ENCODE peak calls at places on chromosome 18, in seven cellular contexts. Q, I, P, X, E, R and L are unnamed samples. For H3K36me3 and H3K4me1, the result is how much of the 10 kb centered on the place peaks cover.

GRCh38 chr18:47397671-47398319 is 146.3 kb upstream of the SKOR2 start:
- DNase-seq in P (no peak), R (no peak), I (no peak), X (peak), Q (no peak), E (peak), L (no peak)

GRCh38 chr18:51346404-51346803 is 148.9 kb upstream of the MEX3C start:
- DNase-seq in R (no peak), P (no peak), X (no peak), E (no peak), I (no peak), Q (no peak), L (no peak)

GRCh38 chr18:55918449-55918848 is 330.5 kb upstream of the TCF4 start:
- DNase-seq in R (no peak), P (no peak), E (no peak), Q (no peak), I (no peak), X (no peak), L (no peak)

GRCh38 chr18:12933323-12933722 is 14.5 kb upstream of the SEH1L start:
- DNase-seq in E (no peak), Q (no peak), P (no peak), X (no peak), I (no peak), R (no peak), L (no peak)

GRCh38 chr18:41096504-41096903 is 858.5 kb upstream of the PIK3C3 start:
- DNase-seq in R (no peak), E (no peak), Q (no peak), I (no peak), P (no peak), X (no peak), L (no peak)

GRCh38 chr18:40371673-40372072 is 1583.4 kb upstream of the PIK3C3 start:
- DNase-seq in R (no peak), I (no peak), Q (no peak), E (no peak), P (no peak), X (no peak), L (no peak)

GRCh38 chr18:13446581-13447470 is 228.3 kb downstream of the LDLRAD4 start:
- DNase-seq in I (no peak), X (no peak), E (no peak), P (no peak), R (no peak), Q (no peak), L (no peak)

GRCh38 chr18:63928331-63928730 is 20.6 kb downstream of the SERPINB10 start:
- DNase-seq in R (no peak), E (no peak), P (no peak), I (no peak), X (no peak), Q (no peak), L (no peak)

GRCh38 chr18:49016648-49017539 is 66.1 kb upstream of the SMAD7 start:
- DNase-seq in Q (peak), X (peak), I (peak), R (peak), E (peak), P (peak), L (peak)

GRCh38 chr18:13139885-13140450 is 78.6 kb upstream of the LDLRAD4 start:
- DNase-seq in P (no peak), I (no peak), Q (no peak), E (peak), R (no peak), X (no peak), L (no peak)

GRCh38 chr18:31302991-31303390 is 15.0 kb upstream of the DSG1 start:
- DNase-seq in P (no peak), Q (no peak), R (no peak), I (no peak), X (no peak), E (no peak), L (no peak)

GRCh38 chr18:35182151-35182550 is 58.7 kb upstream of the ZNF397 start:
- DNase-seq in R (no peak), I (no peak), P (no peak), Q (no peak), X (no peak), E (no peak), L (no peak)

GRCh38 chr18:49648811-49649210 is 87.0 kb downstream of the LIPG start:
- DNase-seq in X (no peak), P (no peak), I (no peak), R (no peak), Q (no peak), E (no peak), L (no peak)

GRCh38 chr18:65754121-65754520 is 3.3 kb downstream of the CDH7 start:
- DNase-seq in P (no peak), Q (no peak), X (peak), I (no peak), R (no peak), E (no peak), L (no peak)

GRCh38 chr18:7980136-7980535 is 413.0 kb downstream of the PTPRM start:
- DNase-seq in X (peak), I (no peak), R (no peak), E (no peak), Q (no peak), P (no peak), L (no peak)

GRCh38 chr18:61502472-61502871 is 169.2 kb downstream of the CDH20 start:
- DNase-seq in R (no peak), E (peak), X (peak), P (no peak), I (peak), Q (no peak), L (no peak)

GRCh38 chr18:74508821-74509225 is 12.7 kb downstream of the CNDP2 start:
- DNase-seq in X (no peak), Q (no peak), I (no peak), E (no peak), P (peak), R (no peak), L (no peak)

GRCh38 chr18:74507927-74508326 is 11.8 kb downstream of the CNDP2 start:
- DNase-seq in R (no peak), P (no peak), X (no peak), E (no peak), I (no peak), Q (no peak), L (no peak)

GRCh38 chr18:74508366-74508765 is 12.2 kb downstream of the CNDP2 start:
- DNase-seq in I (no peak), P (peak), Q (no peak), E (no peak), X (no peak), R (no peak), L (no peak)

GRCh38 chr18:74506405-74507119 is 10.4 kb downstream of the CNDP2 start:
- DNase-seq in R (no peak), P (peak), I (no peak), Q (no peak), E (no peak), X (no peak), L (no peak)

GRCh38 chr18:74507120-74507881 is 11.1 kb downstream of the CNDP2 start:
- DNase-seq in R (no peak), P (peak), I (no peak), X (no peak), E (no peak), Q (no peak), L (no peak)
- H3K36me3 ChIP-seq in R (under half), P (half or more), I (under half), X (under half), E (half or more), Q (half or more), L (half or more)

GRCh38 chr18:37266290-37266689 is 299.3 kb downstream of the CELF4 start:
- DNase-seq in Q (no peak), I (no peak), R (no peak), X (peak), P (no peak), E (peak), L (no peak)
- TF ChIP-seq CTCF in Q (no peak), I (no peak), R (no peak), X (peak), P (no peak), E (peak), L (no peak)

DNA sequence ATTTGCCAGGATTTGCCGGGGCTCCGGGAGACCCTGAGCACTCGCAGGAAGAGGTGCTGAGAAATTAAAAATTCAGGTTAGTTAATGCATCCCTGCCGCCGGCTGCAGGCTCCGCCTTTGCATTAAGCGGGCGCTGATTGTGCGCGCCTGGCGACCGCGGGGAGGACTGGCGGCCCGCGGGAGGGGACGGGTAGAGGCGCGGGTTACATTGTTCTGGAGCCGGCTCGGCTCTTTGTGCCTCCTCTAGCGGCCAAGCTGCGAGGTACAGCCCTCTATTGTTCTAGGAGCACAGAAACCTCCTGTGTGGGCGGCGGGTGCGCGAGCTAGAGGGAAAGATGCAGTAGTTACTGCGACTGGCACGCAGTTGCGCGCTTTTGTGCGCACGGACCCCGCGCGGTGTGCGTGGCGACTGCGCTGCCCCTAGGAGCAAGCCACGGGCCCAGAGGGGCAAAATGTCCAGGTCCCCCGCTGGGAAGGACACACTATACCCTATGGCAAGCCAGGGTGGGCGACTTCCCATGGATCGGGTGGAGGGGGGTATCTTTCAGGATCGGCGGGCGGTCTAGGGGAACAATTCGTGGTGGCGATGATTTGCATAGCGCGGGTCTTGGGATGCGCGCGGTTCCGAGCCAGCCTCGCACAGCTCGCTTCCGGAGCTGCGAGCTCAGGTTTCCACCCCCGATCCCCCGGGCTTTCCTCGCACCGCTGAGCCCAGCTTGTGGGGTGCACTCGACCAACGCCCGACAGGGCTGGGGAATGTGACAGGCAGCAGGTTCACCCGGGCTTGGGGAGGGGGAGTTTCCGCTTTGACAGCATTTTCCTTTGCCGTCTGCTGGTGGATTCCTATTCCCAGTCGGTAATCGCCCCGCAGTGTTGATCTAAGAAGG is 2.9 kb downstream of the ONECUT2 start:
- DNase-seq in P (no peak), X (peak), I (peak), Q (peak), R (no peak), E (no peak), L (no peak)
- H3K4me1 ChIP-seq in P (half or more), X (half or more), I (under half), Q (under half), R (under half), E (under half), L (half or more)

GRCh38 chr18:26036635-26037034 is 53.8 kb downstream of the SS18 start:
- DNase-seq in R (no peak), E (no peak), Q (no peak), P (no peak), X (no peak), I (no peak), L (no peak)
- H3K36me3 ChIP-seq in R (under half), E (half or more), Q (half or more), P (half or more), X (under half), I (under half), L (under half)

GRCh38 chr18:75546964-75547363 is 119.5 kb upstream of the SMIM21 start:
- DNase-seq in P (no peak), E (peak), I (no peak), X (peak), Q (no peak), R (no peak), L (no peak)
- TF ChIP-seq CTCF in P (no peak), E (peak), I (no peak), X (peak), Q (no peak), R (no peak), L (no peak)

GRCh38 chr18:9930299-9930884 is 16.6 kb downstream of the VAPA start:
- DNase-seq in I (no peak), E (no peak), R (no peak), X (no peak), Q (no peak), P (no peak), L (no peak)
- H3K4me1 ChIP-seq in I (under half), E (under half), R (under half), X (under half), Q (half or more), P (under half), L (half or more)

DNA sequence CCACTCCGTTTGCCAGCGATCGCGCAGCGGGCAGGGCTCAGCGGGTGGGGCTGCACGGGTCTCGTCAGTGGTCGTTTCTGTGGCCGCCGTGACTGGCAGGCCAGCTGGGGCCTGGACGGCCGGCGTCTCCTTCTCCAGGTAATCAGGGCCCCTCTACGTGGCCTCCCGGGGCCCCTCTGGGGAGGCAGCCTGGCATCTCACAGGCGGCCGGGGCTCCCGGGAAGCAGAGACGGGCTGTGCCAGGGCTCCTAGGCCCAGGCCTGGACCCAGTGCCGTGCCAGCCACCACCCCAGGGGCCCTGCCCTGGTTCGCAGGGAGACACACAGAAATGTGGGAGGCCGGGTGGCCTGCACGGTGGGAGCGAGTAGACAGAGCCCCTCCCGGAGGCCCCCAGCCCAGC is 59.5 kb downstream of the NFATC1 start:
- DNase-seq in P (no peak), E (no peak), I (no peak), Q (no peak), X (no peak), R (no peak), L (no peak)
- H3K36me3 ChIP-seq in P (under half), E (under half), I (under half), Q (under half), X (under half), R (under half), L (under half)

GRCh38 chr18:21191596-21192307 is 50.3 kb upstream of the GREB1L start:
- DNase-seq in X (peak), E (peak), P (peak), R (peak), Q (no peak), I (peak), L (no peak)
- TF ChIP-seq CTCF in X (peak), E (peak), P (no peak), R (peak), Q (peak), I (peak), L (no peak)